ENCODE peak calls at places on chromosomes 13 and 19, in eight cellular contexts. One of them, this sample, is unnamed.

GRCh38 chr19:33690461-33691427 is 69.0 kb downstream of the CHST8 start:
- DNase-seq in heart right ventricle: no peak
- DNase-seq in anterior cingulate cortex: no peak
- DNase-seq in stomach: no peak
- DNase-seq in NCI-H187: no peak
- DNase-seq in uterus: no peak
- DNase-seq in cardiac fibroblast: no peak
- DNase-seq in Right ventricle myocardium inferior: peak; percentile 59
- DNase-seq in this sample: no peak

GRCh38 chr13:20713751-20714150 is 10.3 kb downstream of the IL17D start:
- DNase-seq in anterior cingulate cortex: no peak
- DNase-seq in cardiac fibroblast: peak; percentile 69
- DNase-seq in heart right ventricle: no peak
- DNase-seq in NCI-H187: no peak
- DNase-seq in Right ventricle myocardium inferior: no peak
- DNase-seq in stomach: no peak
- DNase-seq in uterus: no peak
- DNase-seq in this sample: peak; percentile 85

GRCh38 chr19:45424191-45425058 is 708 bp upstream of the ERCC1 start:
- DNase-seq in heart right ventricle: peak; percentile 67
- DNase-seq in stomach: peak; percentile 62
- DNase-seq in uterus: peak; percentile 75
- DNase-seq in NCI-H187: no peak
- DNase-seq in anterior cingulate cortex: no peak
- DNase-seq in Right ventricle myocardium inferior: no peak
- DNase-seq in cardiac fibroblast: peak; percentile 98
- DNase-seq in this sample: peak; percentile 98

GRCh38 chr19:34574704-34575103 is 93.1 kb downstream of the WTIP start:
- DNase-seq in anterior cingulate cortex: no peak
- DNase-seq in cardiac fibroblast: no peak
- DNase-seq in Right ventricle myocardium inferior: no peak
- DNase-seq in stomach: no peak
- DNase-seq in NCI-H187: no peak
- DNase-seq in uterus: no peak
- DNase-seq in heart right ventricle: no peak
- DNase-seq in this sample: peak; percentile 3

GRCh38 chr13:75771818-75772217 is 135.7 kb downstream of the LMO7 start:
- DNase-seq in Right ventricle myocardium inferior: no peak
- DNase-seq in stomach: no peak
- DNase-seq in NCI-H187: no peak
- DNase-seq in heart right ventricle: no peak
- DNase-seq in anterior cingulate cortex: no peak
- DNase-seq in uterus: no peak
- DNase-seq in cardiac fibroblast: peak; percentile 84
- DNase-seq in this sample: peak; percentile 85

GRCh38 chr19:55641376-55642152 is 762 bp downstream of the ZNF580 start:
- DNase-seq in uterus: no peak
- DNase-seq in Right ventricle myocardium inferior: peak; percentile 75
- DNase-seq in anterior cingulate cortex: no peak
- DNase-seq in cardiac fibroblast: peak; percentile 36
- DNase-seq in heart right ventricle: no peak
- DNase-seq in stomach: no peak
- DNase-seq in NCI-H187: no peak
- DNase-seq in this sample: peak; percentile 39

GRCh38 chr19:2236285-2237050 is at the start of the genes PLEKHJ1 and SF3A2:
- DNase-seq in anterior cingulate cortex: peak; percentile 97
- DNase-seq in Right ventricle myocardium inferior: peak; percentile 98
- DNase-seq in cardiac fibroblast: peak; percentile 99
- DNase-seq in heart right ventricle: peak; percentile 97
- DNase-seq in NCI-H187: peak; percentile 99
- DNase-seq in uterus: peak; percentile 97
- DNase-seq in stomach: peak; percentile 97
- DNase-seq in this sample: peak; percentile 98

GRCh38 chr13:76798037-76798436 is 88.2 kb downstream of the KCTD12 start:
- DNase-seq in stomach: no peak
- DNase-seq in heart right ventricle: no peak
- DNase-seq in cardiac fibroblast: no peak
- DNase-seq in anterior cingulate cortex: no peak
- DNase-seq in Right ventricle myocardium inferior: peak; percentile 76
- DNase-seq in uterus: no peak
- DNase-seq in NCI-H187: no peak
- DNase-seq in this sample: no peak

GRCh38 chr13:35474551-35474950 is 1.9 kb downstream of the MAB21L1 start:
- DNase-seq in uterus: no peak
- DNase-seq in stomach: no peak
- DNase-seq in Right ventricle myocardium inferior: no peak
- DNase-seq in cardiac fibroblast: peak; percentile 15
- DNase-seq in anterior cingulate cortex: no peak
- DNase-seq in heart right ventricle: no peak
- DNase-seq in NCI-H187: no peak
- DNase-seq in this sample: peak; percentile 36

GRCh38 chr13:73090116-73090811 is 31.5 kb downstream of the KLF5 start:
- DNase-seq in Right ventricle myocardium inferior: no peak
- DNase-seq in heart right ventricle: no peak
- DNase-seq in anterior cingulate cortex: no peak
- DNase-seq in uterus: no peak
- DNase-seq in stomach: peak; percentile 57
- DNase-seq in cardiac fibroblast: peak; percentile 85
- DNase-seq in NCI-H187: peak; percentile 84
- DNase-seq in this sample: peak; percentile 81

GRCh38 chr19:27796073-27796472 is 1416.9 kb downstream of the UQCRFS1 start:
- DNase-seq in heart right ventricle: no peak
- DNase-seq in cardiac fibroblast: no peak
- DNase-seq in Right ventricle myocardium inferior: no peak
- DNase-seq in NCI-H187: no peak
- DNase-seq in uterus: no peak
- DNase-seq in stomach: no peak
- DNase-seq in anterior cingulate cortex: no peak
- DNase-seq in this sample: no peak

GRCh38 chr19:4977299-4978174 is 8.6 kb downstream of the KDM4B start:
- DNase-seq in NCI-H187: no peak
- DNase-seq in heart right ventricle: peak; percentile 66
- DNase-seq in cardiac fibroblast: peak; percentile 93
- DNase-seq in Right ventricle myocardium inferior: peak; percentile 69
- DNase-seq in stomach: peak; percentile 34
- DNase-seq in uterus: peak; percentile 85
- DNase-seq in anterior cingulate cortex: no peak
- DNase-seq in this sample: peak; percentile 97

GRCh38 chr19:42568006-42568405 is 26.7 kb downstream of the CEACAM8 start:
- DNase-seq in stomach: no peak
- DNase-seq in heart right ventricle: no peak
- DNase-seq in uterus: no peak
- DNase-seq in Right ventricle myocardium inferior: no peak
- DNase-seq in cardiac fibroblast: no peak
- DNase-seq in anterior cingulate cortex: no peak
- DNase-seq in NCI-H187: no peak
- DNase-seq in this sample: no peak

GRCh38 chr13:112703935-112704633 is 14.2 kb downstream of the ATP11A start:
- DNase-seq in uterus: peak; percentile 36
- DNase-seq in heart right ventricle: no peak
- DNase-seq in stomach: no peak
- DNase-seq in NCI-H187: no peak
- DNase-seq in cardiac fibroblast: no peak
- DNase-seq in anterior cingulate cortex: no peak
- DNase-seq in Right ventricle myocardium inferior: no peak
- DNase-seq in this sample: no peak

GRCh38 chr13:65594255-65594654 is 1635.9 kb downstream of the PCDH9 start:
- DNase-seq in Right ventricle myocardium inferior: no peak
- DNase-seq in anterior cingulate cortex: no peak
- DNase-seq in cardiac fibroblast: peak; percentile 67
- DNase-seq in stomach: no peak
- DNase-seq in NCI-H187: no peak
- DNase-seq in uterus: no peak
- DNase-seq in heart right ventricle: no peak
- DNase-seq in this sample: peak; percentile 92

GRCh38 chr19:1214862-1215731 is 9.5 kb downstream of the STK11 start:
- DNase-seq in heart right ventricle: peak; percentile 79
- DNase-seq in Right ventricle myocardium inferior: peak; percentile 79
- DNase-seq in anterior cingulate cortex: peak; percentile 57
- DNase-seq in NCI-H187: no peak
- DNase-seq in uterus: no peak
- DNase-seq in stomach: peak; percentile 82
- DNase-seq in cardiac fibroblast: no peak
- DNase-seq in this sample: peak; percentile 72

GRCh38 chr13:36965767-36966166 is 33.4 kb downstream of the ALG5 start:
- DNase-seq in Right ventricle myocardium inferior: no peak
- DNase-seq in anterior cingulate cortex: no peak
- DNase-seq in stomach: no peak
- DNase-seq in uterus: no peak
- DNase-seq in cardiac fibroblast: peak; percentile 92
- DNase-seq in heart right ventricle: no peak
- DNase-seq in NCI-H187: no peak
- DNase-seq in this sample: peak; percentile 81

GRCh38 chr19:49339364-49340068 is 4.3 kb downstream of the CD37 start:
- DNase-seq in heart right ventricle: peak; percentile 88
- DNase-seq in Right ventricle myocardium inferior: peak; percentile 89
- DNase-seq in uterus: peak; percentile 88
- DNase-seq in anterior cingulate cortex: peak; percentile 71
- DNase-seq in stomach: peak; percentile 87
- DNase-seq in cardiac fibroblast: peak; percentile 78
- DNase-seq in NCI-H187: peak; percentile 78
- DNase-seq in this sample: peak; percentile 83

GRCh38 chr19:30857388-30857787 is 485.2 kb downstream of the ZNF536 start:
- DNase-seq in cardiac fibroblast: no peak
- DNase-seq in NCI-H187: no peak
- DNase-seq in heart right ventricle: no peak
- DNase-seq in anterior cingulate cortex: no peak
- DNase-seq in Right ventricle myocardium inferior: no peak
- DNase-seq in uterus: no peak
- DNase-seq in stomach: no peak
- DNase-seq in this sample: no peak

GRCh38 chr13:109740721-109741120 is 45.7 kb downstream of the IRS2 start:
- DNase-seq in stomach: no peak
- DNase-seq in uterus: no peak
- DNase-seq in heart right ventricle: no peak
- DNase-seq in NCI-H187: no peak
- DNase-seq in cardiac fibroblast: no peak
- DNase-seq in Right ventricle myocardium inferior: no peak
- DNase-seq in anterior cingulate cortex: no peak
- DNase-seq in this sample: no peak

GRCh38 chr19:13149628-13150186 is 468 bp downstream of the STX10 start:
- DNase-seq in NCI-H187: no peak
- DNase-seq in Right ventricle myocardium inferior: peak; percentile 82
- DNase-seq in anterior cingulate cortex: no peak
- DNase-seq in stomach: peak; percentile 61
- DNase-seq in uterus: peak; percentile 43
- DNase-seq in cardiac fibroblast: peak; percentile 52
- DNase-seq in heart right ventricle: peak; percentile 58
- DNase-seq in this sample: peak; percentile 65

GRCh38 chr19:23403581-23404324 is 8.5 kb upstream of the ZNF91 start:
- DNase-seq in cardiac fibroblast: no peak
- DNase-seq in Right ventricle myocardium inferior: no peak
- DNase-seq in stomach: no peak
- DNase-seq in heart right ventricle: no peak
- DNase-seq in anterior cingulate cortex: no peak
- DNase-seq in uterus: no peak
- DNase-seq in NCI-H187: no peak
- DNase-seq in this sample: no peak

GRCh38 chr13:28679628-28680027 is 20.7 kb downstream of the POMP start:
- DNase-seq in cardiac fibroblast: peak; percentile 43
- DNase-seq in Right ventricle myocardium inferior: no peak
- DNase-seq in stomach: no peak
- DNase-seq in uterus: no peak
- DNase-seq in NCI-H187: no peak
- DNase-seq in heart right ventricle: no peak
- DNase-seq in anterior cingulate cortex: no peak
- DNase-seq in this sample: peak; percentile 41

GRCh38 chr13:48879854-48880253 is 95.9 kb upstream of the FNDC3A start:
- DNase-seq in stomach: no peak
- DNase-seq in NCI-H187: no peak
- DNase-seq in Right ventricle myocardium inferior: no peak
- DNase-seq in heart right ventricle: no peak
- DNase-seq in anterior cingulate cortex: no peak
- DNase-seq in cardiac fibroblast: no peak
- DNase-seq in uterus: no peak
- DNase-seq in this sample: no peak

GRCh38 chr19:571127-571974 is 1.0 kb upstream of the BSG start:
- DNase-seq in heart right ventricle: no peak
- DNase-seq in Right ventricle myocardium inferior: peak; percentile 23
- DNase-seq in anterior cingulate cortex: no peak
- DNase-seq in cardiac fibroblast: peak; percentile 23
- DNase-seq in NCI-H187: peak; percentile 42
- DNase-seq in stomach: peak; percentile 43
- DNase-seq in uterus: peak; percentile 37
- DNase-seq in this sample: peak; percentile 47

GRCh38 chr13:39072842-39073241 is 34.6 kb downstream of the NHLRC3 start:
- DNase-seq in stomach: no peak
- DNase-seq in heart right ventricle: no peak
- DNase-seq in Right ventricle myocardium inferior: no peak
- DNase-seq in NCI-H187: no peak
- DNase-seq in uterus: no peak
- DNase-seq in anterior cingulate cortex: no peak
- DNase-seq in cardiac fibroblast: no peak
- DNase-seq in this sample: no peak

This sample was measured in EH.